ENCODE peak calls at places on chromosomes 2 and 18, in six cellular contexts. J is type B pancreatic cell, M is BE2C, F is fibroblast of the aortic adventitia, G is endothelial cell, A is IMR-90. X is an unnamed sample.

GRCh38 chr2:230734247-230735175 is 21.9 kb downstream of the CAB39 start:
- DNase-seq in M (no peak), J (no peak), F (no peak), A (no peak), G (no peak), X (no peak)

GRCh38 chr2:218482651-218483050 is 63.7 kb downstream of the VIL1 start:
- DNase-seq in G (no peak), M (no peak), F (no peak), A (no peak), J (no peak), X (no peak)

GRCh38 chr2:173720310-173720709 is 244.9 kb downstream of the SP3 start:
- DNase-seq in F (peak), J (no peak), M (no peak), G (no peak), A (peak), X (no peak)

GRCh38 chr2:169736902-169737301 is 3.3 kb downstream of the KLHL23 start:
- DNase-seq in J (no peak), M (no peak), A (no peak), F (no peak), G (no peak), X (no peak)

GRCh38 chr2:64374686-64375085 is 79.3 kb upstream of the LGALSL start:
- DNase-seq in A (no peak), J (no peak), M (peak), F (no peak), G (no peak), X (no peak)

GRCh38 chr2:201116959-201117734 is 1.2 kb downstream of the CFLAR start:
- DNase-seq in M (peak), J (no peak), F (peak), A (peak), G (peak), X (no peak)

GRCh38 chr2:7026740-7027139 is 109.5 kb downstream of the RNF144A start:
- DNase-seq in F (no peak), G (peak), A (no peak), J (no peak), M (no peak), X (peak)

GRCh38 chr2:59232394-59233165 is 991.5 kb upstream of the FANCL start:
- DNase-seq in J (no peak), G (no peak), M (no peak), F (no peak), A (no peak), X (no peak)

GRCh38 chr2:63545023-63545422 is 43.3 kb downstream of the WDPCP start:
- DNase-seq in A (no peak), J (no peak), F (no peak), M (no peak), G (no peak), X (no peak)

GRCh38 chr2:228768818-228769217 is 502.3 kb downstream of the PID1 start:
- DNase-seq in F (peak), M (no peak), G (no peak), J (no peak), A (peak), X (no peak)

GRCh38 chr2:48210189-48210588 is 303.9 kb upstream of the FBXO11 start:
- DNase-seq in J (no peak), G (no peak), F (no peak), A (no peak), M (no peak), X (no peak)

GRCh38 chr2:149799296-149799695 is 211.7 kb upstream of the MMADHC start:
- DNase-seq in A (no peak), G (no peak), J (no peak), M (no peak), F (peak), X (no peak)

GRCh38 chr2:151544449-151544848 is 134.7 kb downstream of the RIF1 start:
- DNase-seq in A (no peak), M (no peak), J (no peak), F (peak), G (no peak), X (no peak)

GRCh38 chr2:236176417-236176816 is 8.2 kb upstream of the GBX2 start:
- DNase-seq in G (peak), F (no peak), A (peak), M (no peak), J (no peak), X (no peak)

GRCh38 chr2:10382313-10383061 is 65.6 kb downstream of the ODC1 start:
- DNase-seq in J (no peak), A (no peak), F (no peak), G (peak), M (no peak), X (peak)

GRCh38 chr2:117940436-117940835 is 73.4 kb downstream of the CCDC93 start:
- DNase-seq in A (no peak), G (no peak), M (no peak), J (no peak), F (no peak), X (no peak)

DNA sequence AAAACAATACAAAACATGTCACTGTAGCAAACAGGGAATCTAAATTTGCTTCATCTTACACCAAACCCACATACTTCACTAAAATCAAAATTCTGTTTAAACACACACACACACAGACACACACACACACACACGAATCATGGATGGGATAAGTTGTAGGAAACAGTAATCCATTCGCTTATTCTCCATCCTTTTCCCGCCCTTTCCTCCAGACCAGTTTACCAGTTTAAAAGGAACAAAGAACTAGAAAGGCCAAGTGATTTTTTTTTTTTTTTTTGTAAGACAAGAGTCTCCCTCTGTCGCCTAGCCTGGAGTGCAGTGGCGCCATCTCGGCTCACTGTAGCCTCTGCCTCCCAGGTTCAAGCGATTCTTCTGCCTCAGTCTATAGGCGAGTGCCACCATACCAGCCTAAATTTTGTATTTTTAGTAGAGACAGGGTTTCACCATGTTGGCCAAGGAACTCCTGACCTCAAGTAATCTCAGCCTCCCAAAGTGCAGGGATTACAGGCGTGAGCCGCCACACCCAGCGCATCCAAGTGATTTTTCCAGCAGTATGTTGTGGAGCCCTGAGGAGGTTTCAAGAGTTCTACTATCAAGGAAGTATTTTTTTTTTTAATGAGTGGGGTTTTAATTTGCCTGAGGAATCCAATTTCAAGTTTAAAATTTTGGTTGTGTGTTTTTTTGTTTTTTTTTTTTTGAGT is 5.7 kb downstream of the PSME4 start:
- DNase-seq in M (no peak), A (no peak), J (no peak), G (no peak), F (no peak), X (no peak)
- TF ChIP-seq CTCF in M (no peak), A (no peak), J (no peak), G (no peak), F (no peak), X (no peak)

DNA sequence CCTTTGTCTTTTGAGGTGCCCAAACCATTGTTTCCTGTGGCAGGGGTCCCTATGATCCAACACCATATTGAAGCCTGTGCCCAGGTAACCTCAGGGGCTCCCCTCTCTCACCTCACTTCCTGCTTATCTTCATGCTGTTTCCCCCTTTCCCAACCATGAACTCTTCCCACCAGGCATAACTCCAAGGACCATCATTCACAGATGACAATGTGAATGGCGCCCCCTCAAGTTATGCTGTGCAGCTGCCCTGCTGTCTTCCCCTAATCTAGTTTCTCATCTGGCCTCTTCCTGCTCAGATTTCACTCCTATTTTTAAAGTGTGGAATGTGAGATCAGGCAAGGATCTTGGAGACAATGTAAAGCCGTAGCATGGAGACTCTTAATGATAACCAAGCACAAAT is 1.4 kb downstream of the GMPPA start:
- DNase-seq in A (peak), G (no peak), M (no peak), J (no peak), F (peak), X (no peak)
- TF ChIP-seq CTCF in A (peak), G (no peak), M (peak), J (peak), F (peak), X (no peak)

DNA sequence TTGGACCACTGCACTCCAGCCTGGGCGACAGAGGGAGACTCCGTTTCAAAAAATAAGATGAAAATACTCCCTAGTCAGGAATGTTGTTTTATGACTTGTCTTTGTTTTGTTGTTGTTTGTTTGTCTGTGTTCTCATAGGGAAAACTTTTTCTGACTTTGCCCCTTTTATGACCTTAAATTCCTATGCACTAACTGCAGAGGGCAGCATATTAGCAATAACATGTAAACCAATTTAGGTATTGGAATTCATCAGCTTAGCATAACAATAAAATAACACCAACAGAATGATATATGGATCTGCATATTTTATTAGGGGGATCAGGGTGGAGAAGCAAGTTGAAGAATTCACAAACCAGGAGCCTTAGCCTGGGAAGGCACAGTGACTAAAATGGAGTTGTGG is 631.5 kb downstream of the SUCLG1 start:
- DNase-seq in F (no peak), A (no peak), G (no peak), M (no peak), J (no peak), X (no peak)
- TF ChIP-seq CTCF in F (no peak), A (no peak), G (peak), M (no peak), J (peak), X (peak)

DNA sequence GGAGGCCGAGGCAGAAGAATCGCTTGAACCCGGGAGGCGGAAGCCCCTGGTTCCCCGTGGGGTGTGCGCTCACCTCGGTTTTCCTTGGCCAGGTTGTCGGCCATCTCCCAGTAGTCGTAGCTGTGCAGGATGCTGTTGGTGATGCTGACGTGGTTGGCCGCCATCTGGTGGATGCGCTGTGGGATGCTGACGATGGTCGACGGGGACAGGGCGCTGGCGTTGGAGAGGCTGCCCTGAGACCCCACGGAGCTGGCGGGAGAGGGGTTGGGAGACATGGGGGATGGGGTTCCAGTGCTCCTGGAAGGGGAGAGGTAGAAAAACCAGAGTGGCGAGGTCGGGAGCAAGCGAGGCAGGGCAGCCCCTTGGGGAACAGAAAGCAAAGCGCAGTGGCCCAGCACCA is 64.4 kb upstream of the REV1 start:
- DNase-seq in G (peak), J (no peak), A (no peak), M (peak), F (no peak), X (peak)
- TF ChIP-seq CTCF in G (no peak), J (peak), A (no peak), M (no peak), F (no peak), X (no peak)

GRCh38 chr18:58496937-58497336 is 132.0 kb downstream of the ALPK2 start:
- DNase-seq in G (peak), F (no peak), A (no peak), M (peak), J (no peak), X (no peak)
- TF ChIP-seq CTCF in G (peak), F (no peak), A (no peak), M (peak), J (peak), X (peak)

GRCh38 chr18:1383465-1383864 is 478.8 kb downstream of the ADCYAP1 start:
- DNase-seq in F (no peak), A (no peak), J (no peak), M (no peak), G (no peak), X (no peak)
- TF ChIP-seq CTCF in F (no peak), A (no peak), J (no peak), M (no peak), G (no peak), X (no peak)

GRCh38 chr18:65568866-65569265 is 181.9 kb upstream of the CDH7 start:
- DNase-seq in J (no peak), A (no peak), M (no peak), G (no peak), F (no peak), X (no peak)

GRCh38 chr18:65567372-65567771 is 183.4 kb upstream of the CDH7 start:
- DNase-seq in J (no peak), F (no peak), G (no peak), A (no peak), M (no peak), X (no peak)
- TF ChIP-seq CTCF in J (peak), F (no peak), G (no peak), A (no peak), M (peak), X (peak)

DNA sequence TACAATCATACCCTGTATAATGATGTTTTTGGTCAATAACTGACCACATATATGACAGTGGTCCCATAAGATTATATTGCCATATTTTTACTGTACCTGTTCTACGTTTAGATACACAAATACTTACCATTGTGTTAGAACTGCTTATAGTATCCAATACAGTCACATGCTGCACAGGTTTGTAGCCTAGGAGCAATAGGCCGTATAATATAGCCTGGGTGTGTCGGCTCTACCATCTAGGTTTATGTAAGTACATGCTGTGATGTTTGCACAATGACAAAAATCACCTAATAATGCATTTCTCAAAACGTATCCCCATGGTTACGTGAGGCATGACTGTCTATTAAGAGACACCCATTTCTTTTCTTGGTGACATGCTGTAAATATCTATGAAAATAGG is 55.0 kb upstream of the APCDD1 start:
- DNase-seq in A (no peak), G (no peak), F (no peak), M (no peak), J (no peak), X (no peak)
- TF ChIP-seq CTCF in A (no peak), G (no peak), F (no peak), M (no peak), J (no peak), X (no peak)

X was measured in nephron progenitor cell.